ENCODE peak calls at places on chromosomes 4 and X, in six cellular contexts. One of them, this sample, is unnamed.

GRCh38 chrX:149060921-149061320 is 444.2 kb downstream of the IDS start:
- DNase-seq in stomach: no peak
- DNase-seq in thyroid gland: no peak
- DNase-seq in right cardiac atrium: no peak
- DNase-seq in breast epithelium: no peak
- DNase-seq in GM23248: peak
- DNase-seq in this sample: no peak

GRCh38 chrX:106946449-106946848 is 26.2 kb downstream of the CLDN2 start:
- DNase-seq in stomach: no peak
- DNase-seq in thyroid gland: no peak
- DNase-seq in right cardiac atrium: no peak
- DNase-seq in breast epithelium: no peak
- DNase-seq in GM23248: no peak
- DNase-seq in this sample: no peak

GRCh38 chrX:2955838-2956237 is 26.7 kb upstream of the ARSD start:
- DNase-seq in stomach: no peak
- DNase-seq in thyroid gland: no peak
- DNase-seq in right cardiac atrium: no peak
- DNase-seq in breast epithelium: no peak
- DNase-seq in GM23248: no peak
- DNase-seq in this sample: no peak

GRCh38 chr4:100311181-100311580 is 120.9 kb upstream of the DDIT4L start:
- DNase-seq in stomach: no peak
- DNase-seq in thyroid gland: no peak
- DNase-seq in right cardiac atrium: no peak
- DNase-seq in breast epithelium: no peak
- DNase-seq in GM23248: peak
- DNase-seq in this sample: no peak

GRCh38 chrX:118325453-118325852 is 20.5 kb upstream of the WDR44 start:
- DNase-seq in stomach: no peak
- DNase-seq in thyroid gland: no peak
- DNase-seq in right cardiac atrium: no peak
- DNase-seq in breast epithelium: no peak
- DNase-seq in GM23248: peak
- DNase-seq in this sample: no peak

GRCh38 chr4:123597586-123597985 is 201.0 kb downstream of the SPRY1 start:
- DNase-seq in stomach: no peak
- DNase-seq in thyroid gland: no peak
- DNase-seq in right cardiac atrium: no peak
- DNase-seq in breast epithelium: peak
- DNase-seq in GM23248: peak
- DNase-seq in this sample: no peak

GRCh38 chr4:183118585-183118984 is 19.5 kb downstream of the WWC2 start:
- DNase-seq in stomach: no peak
- DNase-seq in thyroid gland: peak
- DNase-seq in right cardiac atrium: no peak
- DNase-seq in breast epithelium: no peak
- DNase-seq in GM23248: peak
- DNase-seq in this sample: no peak

GRCh38 chrX:68647156-68647957 is at the start of gene STARD8:
- DNase-seq in stomach: peak
- DNase-seq in thyroid gland: peak
- DNase-seq in right cardiac atrium: peak
- DNase-seq in breast epithelium: no peak
- DNase-seq in GM23248: peak
- DNase-seq in this sample: peak

GRCh38 chr4:147787204-147787603 is 55.3 kb downstream of the ARHGAP10 start:
- DNase-seq in stomach: no peak
- DNase-seq in thyroid gland: no peak
- DNase-seq in right cardiac atrium: no peak
- DNase-seq in breast epithelium: no peak
- DNase-seq in GM23248: peak
- DNase-seq in this sample: peak

GRCh38 chr4:39303871-39304270 is 62.3 kb downstream of the RFC1 start:
- DNase-seq in stomach: no peak
- DNase-seq in thyroid gland: no peak
- DNase-seq in right cardiac atrium: no peak
- DNase-seq in breast epithelium: no peak
- DNase-seq in GM23248: no peak
- DNase-seq in this sample: no peak

GRCh38 chr4:100495074-100495473 is 22.7 kb downstream of the EMCN start:
- DNase-seq in stomach: no peak
- DNase-seq in thyroid gland: no peak
- DNase-seq in right cardiac atrium: no peak
- DNase-seq in breast epithelium: no peak
- DNase-seq in GM23248: no peak
- DNase-seq in this sample: no peak

GRCh38 chr4:168141733-168142132 is 49.4 kb downstream of the ANXA10 start:
- DNase-seq in stomach: no peak
- DNase-seq in thyroid gland: no peak
- DNase-seq in right cardiac atrium: no peak
- DNase-seq in breast epithelium: no peak
- DNase-seq in GM23248: no peak
- DNase-seq in this sample: no peak

GRCh38 chr4:55409468-55410171 is 13.9 kb downstream of the TMEM165 start:
- DNase-seq in stomach: no peak
- DNase-seq in thyroid gland: no peak
- DNase-seq in right cardiac atrium: no peak
- DNase-seq in breast epithelium: no peak
- DNase-seq in GM23248: peak
- DNase-seq in this sample: no peak

GRCh38 chr4:56271121-56271520 is 116.2 kb downstream of the AASDH start:
- DNase-seq in stomach: no peak
- DNase-seq in thyroid gland: no peak
- DNase-seq in right cardiac atrium: no peak
- DNase-seq in breast epithelium: no peak
- DNase-seq in GM23248: no peak
- DNase-seq in this sample: no peak

GRCh38 chrX:123153846-123154335 is 30.2 kb upstream of the GRIA3 start:
- DNase-seq in stomach: no peak
- DNase-seq in thyroid gland: no peak
- DNase-seq in right cardiac atrium: no peak
- DNase-seq in breast epithelium: no peak
- DNase-seq in GM23248: no peak
- DNase-seq in this sample: no peak

GRCh38 chr4:1843852-1844251 is 12.1 kb downstream of the LETM1 start:
- DNase-seq in stomach: no peak
- DNase-seq in thyroid gland: no peak
- DNase-seq in right cardiac atrium: peak
- DNase-seq in breast epithelium: no peak
- DNase-seq in GM23248: peak
- DNase-seq in this sample: peak

GRCh38 chr4:4981427-4981826 is 37.8 kb downstream of the CYTL1 start:
- DNase-seq in stomach: no peak
- DNase-seq in thyroid gland: no peak
- DNase-seq in right cardiac atrium: peak
- DNase-seq in breast epithelium: no peak
- DNase-seq in GM23248: peak
- DNase-seq in this sample: no peak

GRCh38 chr4:1300466-1301455 is 11.1 kb downstream of the MAEA start:
- DNase-seq in stomach: peak
- DNase-seq in thyroid gland: peak
- DNase-seq in right cardiac atrium: peak
- DNase-seq in breast epithelium: no peak
- DNase-seq in GM23248: peak
- DNase-seq in this sample: peak

GRCh38 chr4:147396105-147396504 is 84.8 kb upstream of the EDNRA start:
- DNase-seq in stomach: no peak
- DNase-seq in thyroid gland: no peak
- DNase-seq in right cardiac atrium: no peak
- DNase-seq in breast epithelium: no peak
- DNase-seq in GM23248: no peak
- DNase-seq in this sample: no peak

GRCh38 chrX:154457491-154458115 is 478 bp upstream of the PLXNA3 start:
- DNase-seq in stomach: peak
- DNase-seq in thyroid gland: peak
- DNase-seq in right cardiac atrium: peak
- DNase-seq in breast epithelium: no peak
- DNase-seq in GM23248: peak
- DNase-seq in this sample: peak

GRCh38 chr4:140789752-140790151 is 33.6 kb upstream of the TBC1D9 start:
- DNase-seq in stomach: no peak
- DNase-seq in thyroid gland: no peak
- DNase-seq in right cardiac atrium: no peak
- DNase-seq in breast epithelium: no peak
- DNase-seq in GM23248: peak
- DNase-seq in this sample: no peak

GRCh38 chr4:552059-552458 is 24.0 kb downstream of the TMEM271 start:
- DNase-seq in stomach: no peak
- DNase-seq in thyroid gland: no peak
- DNase-seq in right cardiac atrium: no peak
- DNase-seq in breast epithelium: no peak
- DNase-seq in GM23248: no peak
- DNase-seq in this sample: no peak

GRCh38 chr4:25457053-25457715 is 80.1 kb downstream of the ANAPC4 start:
- DNase-seq in stomach: no peak
- DNase-seq in thyroid gland: no peak
- DNase-seq in right cardiac atrium: no peak
- DNase-seq in breast epithelium: no peak
- DNase-seq in GM23248: peak
- DNase-seq in this sample: no peak

DNA sequence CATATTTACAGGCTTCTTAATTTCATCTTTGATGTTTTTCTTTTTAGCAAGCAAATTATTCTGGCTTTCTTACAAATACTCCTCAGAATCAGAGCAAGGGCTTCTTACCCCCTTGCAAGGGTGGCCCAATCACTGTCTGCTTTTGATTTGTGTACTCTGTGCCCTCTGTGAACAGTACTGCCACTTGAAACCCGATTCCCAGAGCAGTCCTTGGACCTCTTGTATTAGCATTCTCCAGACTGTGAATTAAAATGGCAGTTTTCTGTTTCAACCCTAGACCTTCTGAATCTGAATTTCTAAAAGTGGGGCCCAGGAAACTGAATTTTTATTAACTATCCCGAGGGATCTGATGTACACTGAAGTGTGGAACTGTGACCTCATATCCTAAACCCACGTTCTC is 14.8 kb upstream of the FAM9C start:
- DNase-seq in stomach: no peak
- DNase-seq in thyroid gland: no peak
- DNase-seq in right cardiac atrium: no peak
- DNase-seq in breast epithelium: no peak
- DNase-seq in GM23248: no peak
- DNase-seq in this sample: no peak
- H3K27ac ChIP-seq in stomach: no peak
- H3K27ac ChIP-seq in thyroid gland: no peak
- H3K27ac ChIP-seq in right cardiac atrium: no peak
- H3K27ac ChIP-seq in breast epithelium: no peak
- H3K27ac ChIP-seq in GM23248: no peak
- H3K27ac ChIP-seq in this sample: no peak

GRCh38 chr4:78596111-78596742 is 44.7 kb downstream of the ANXA3 start:
- DNase-seq in stomach: peak
- DNase-seq in thyroid gland: no peak
- DNase-seq in right cardiac atrium: no peak
- DNase-seq in breast epithelium: no peak
- DNase-seq in GM23248: no peak
- DNase-seq in this sample: no peak

GRCh38 chr4:78588894-78589545 is 37.5 kb downstream of the ANXA3 start:
- DNase-seq in stomach: no peak
- DNase-seq in thyroid gland: no peak
- DNase-seq in right cardiac atrium: no peak
- DNase-seq in breast epithelium: no peak
- DNase-seq in GM23248: no peak
- DNase-seq in this sample: no peak

GRCh38 chr4:78585633-78586032 is 34.1 kb downstream of the ANXA3 start:
- DNase-seq in stomach: no peak
- DNase-seq in thyroid gland: no peak
- DNase-seq in right cardiac atrium: no peak
- DNase-seq in breast epithelium: no peak
- DNase-seq in GM23248: peak
- DNase-seq in this sample: no peak

GRCh38 chr4:78592104-78592783 is 40.7 kb downstream of the ANXA3 start:
- DNase-seq in stomach: no peak
- DNase-seq in thyroid gland: no peak
- DNase-seq in right cardiac atrium: no peak
- DNase-seq in breast epithelium: no peak
- DNase-seq in GM23248: peak
- DNase-seq in this sample: no peak

DNA sequence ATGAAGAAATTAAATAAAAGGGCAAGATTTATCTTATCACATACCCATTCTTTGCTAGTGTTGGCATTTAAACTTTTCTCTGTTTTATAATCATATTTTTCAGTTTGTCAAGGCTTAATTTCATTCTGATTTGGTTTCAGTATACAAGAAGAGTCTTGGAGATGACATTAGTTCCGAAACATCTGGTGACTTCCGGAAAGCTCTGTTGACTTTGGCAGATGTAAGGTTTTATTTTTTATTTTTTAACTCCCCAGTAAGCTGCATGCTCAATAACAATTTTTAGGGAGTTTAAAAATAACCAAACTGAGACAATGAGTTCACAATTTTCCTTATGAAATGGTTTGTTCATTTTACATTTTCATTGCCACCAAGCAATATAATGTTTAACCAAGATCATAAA is 39.8 kb downstream of the ANXA3 start:
- DNase-seq in stomach: no peak
- DNase-seq in thyroid gland: no peak
- DNase-seq in right cardiac atrium: no peak
- DNase-seq in breast epithelium: no peak
- DNase-seq in GM23248: peak
- DNase-seq in this sample: no peak
- H3K27ac ChIP-seq in stomach: no peak
- H3K27ac ChIP-seq in thyroid gland: no peak
- H3K27ac ChIP-seq in right cardiac atrium: no peak
- H3K27ac ChIP-seq in breast epithelium: no peak
- H3K27ac ChIP-seq in GM23248: no peak
- H3K27ac ChIP-seq in this sample: peak

GRCh38 chrX:102604327-102604726 is 5.0 kb downstream of the ARMCX5 start:
- DNase-seq in stomach: no peak
- DNase-seq in thyroid gland: no peak
- DNase-seq in right cardiac atrium: no peak
- DNase-seq in breast epithelium: no peak
- DNase-seq in GM23248: no peak
- DNase-seq in this sample: no peak
- H3K27ac ChIP-seq in stomach: no peak
- H3K27ac ChIP-seq in thyroid gland: no peak
- H3K27ac ChIP-seq in right cardiac atrium: no peak
- H3K27ac ChIP-seq in breast epithelium: no peak
- H3K27ac ChIP-seq in GM23248: no peak
- H3K27ac ChIP-seq in this sample: no peak

DNA sequence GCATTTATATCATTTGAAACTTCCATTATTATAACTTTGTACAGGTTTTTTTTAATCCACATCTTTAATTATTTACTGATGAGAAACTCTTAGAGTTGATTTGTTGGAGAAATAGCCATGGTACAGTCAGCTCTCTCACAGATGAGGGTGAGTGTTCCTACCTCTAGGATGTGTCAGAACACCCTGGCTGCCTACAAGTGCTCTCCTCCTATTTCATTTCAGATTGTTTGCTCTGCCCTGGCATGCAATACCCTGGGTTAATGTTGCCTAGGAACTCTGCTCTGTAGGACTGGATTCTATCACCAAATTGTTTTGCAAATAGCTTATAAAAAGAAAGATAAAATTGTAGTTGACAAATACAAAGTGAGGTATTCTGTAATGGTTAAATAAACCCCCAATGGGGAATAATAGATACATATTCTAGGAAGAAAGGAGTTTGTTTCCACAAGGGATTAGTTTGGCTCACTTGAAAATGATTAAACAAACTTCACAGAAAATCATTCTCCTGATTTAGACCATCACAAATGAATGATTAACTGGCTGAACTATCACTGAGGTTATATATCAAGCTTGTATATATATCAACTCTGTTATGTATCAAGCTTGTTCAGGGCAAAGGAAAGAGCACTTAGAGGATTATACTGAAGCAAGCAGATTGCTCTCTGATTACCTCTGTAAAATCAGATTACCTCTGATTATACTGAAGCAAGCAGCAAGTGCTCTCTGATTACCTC is 150.0 kb downstream of the PDE5A start:
- DNase-seq in stomach: no peak
- DNase-seq in thyroid gland: no peak
- DNase-seq in right cardiac atrium: no peak
- DNase-seq in breast epithelium: no peak
- DNase-seq in GM23248: peak
- DNase-seq in this sample: no peak
- H3K27ac ChIP-seq in stomach: no peak
- H3K27ac ChIP-seq in thyroid gland: no peak
- H3K27ac ChIP-seq in right cardiac atrium: no peak
- H3K27ac ChIP-seq in breast epithelium: no peak
- H3K27ac ChIP-seq in GM23248: no peak
- H3K27ac ChIP-seq in this sample: no peak